ENCODE peak calls at places on chromosomes 6 and 20, in six cellular contexts. E is iris pigment epithelial cell, Z is cardiac fibroblast, Q is GM04503, N is astrocyte of the cerebellum, H is occipital lobe. S is an unnamed sample.

GRCh38 chr6:14799928-14800327 is 445.9 kb upstream of the JARID2 start:
- DNase-seq in E (peak), Z (peak), Q (no peak), N (peak), H (peak), S (peak)

GRCh38 chr6:107594736-107595135 is 104.8 kb downstream of the SOBP start:
- DNase-seq in E (peak), Z (peak), Q (no peak), N (no peak), H (no peak), S (no peak)

GRCh38 chr20:8073024-8073832 is 53.7 kb upstream of the TMX4 start:
- DNase-seq in E (peak), Z (peak), Q (peak), N (peak), H (no peak), S (no peak)

GRCh38 chr20:45835230-45836224 is 1.9 kb downstream of the SNX21 start:
- DNase-seq in E (no peak), Z (peak), Q (peak), N (no peak), H (no peak), S (no peak)

GRCh38 chr6:121319112-121319553 is 15.1 kb downstream of the TBC1D32 start:
- DNase-seq in E (peak), Z (peak), Q (no peak), N (no peak), H (no peak), S (no peak)

GRCh38 chr6:315921-316752 is 23.9 kb downstream of the DUSP22 start:
- DNase-seq in E (no peak), Z (no peak), Q (no peak), N (no peak), H (no peak), S (no peak)

GRCh38 chr20:3251806-3252205 is 12.8 kb upstream of the SLC4A11 start:
- DNase-seq in E (peak), Z (peak), Q (no peak), N (peak), H (no peak), S (no peak)

GRCh38 chr6:30325873-30326445 is 768 bp upstream of the TRIM39 start:
- DNase-seq in E (no peak), Z (no peak), Q (peak), N (peak), H (peak), S (no peak)

GRCh38 chr6:92427408-92427905 is 991.9 kb downstream of the EPHA7 start:
- DNase-seq in E (no peak), Z (no peak), Q (no peak), N (no peak), H (no peak), S (no peak)

GRCh38 chr6:43922423-43923375 is 152.7 kb downstream of the VEGFA start:
- DNase-seq in E (no peak), Z (no peak), Q (no peak), N (no peak), H (no peak), S (no peak)

GRCh38 chr20:45041464-45042337 is 59.2 kb downstream of the KCNS1 start:
- DNase-seq in E (peak), Z (peak), Q (no peak), N (no peak), H (no peak), S (no peak)

S was measured in foreskin melanocyte.